ENCODE peak calls at places on chromosomes 7 and 10, in seven cellular contexts. A is CD4-positive, CD25-positive, alpha-beta regulatory T cell; U is GM23248; H is NT2/D1; I is left ventricle myocardium inferior; S is kidney; B is Panc1. C is an unnamed sample.

GRCh38 chr7:41219276-41219675 is 483.6 kb downstream of the INHBA start:
- DNase-seq in U (no peak), B (no peak), I (no peak), S (no peak), H (peak; percentile 16), A (no peak), C (no peak)

GRCh38 chr10:71211053-71211452 is 1.3 kb upstream of the UNC5B start:
- DNase-seq in S (no peak), A (no peak), I (no peak), U (no peak), H (no peak), B (no peak), C (no peak)

GRCh38 chr7:107995184-107996071 is 7.5 kb downstream of the LAMB1 start:
- DNase-seq in B (no peak), S (no peak), U (peak; percentile 69), A (no peak), I (no peak), H (peak; percentile 72), C (no peak)

GRCh38 chr7:79489371-79489770 is 35.9 kb upstream of the MAGI2 start:
- DNase-seq in A (no peak), S (no peak), H (no peak), I (no peak), B (no peak), U (no peak), C (no peak)

GRCh38 chr7:107505997-107506682 is 36.3 kb downstream of the GPR22 start:
- DNase-seq in H (no peak), I (no peak), S (no peak), A (no peak), U (no peak), B (no peak), C (peak; percentile 55)

GRCh38 chr7:26151953-26152781 is at the start of gene NFE2L3:
- DNase-seq in H (peak; percentile 80), U (peak; percentile 72), I (peak; percentile 68), S (peak; percentile 91), A (peak; percentile 77), B (no peak), C (peak; percentile 65)

GRCh38 chr7:137846588-137847417 is at the start of gene DGKI:
- DNase-seq in U (peak; percentile 70), B (no peak), H (no peak), S (peak; percentile 76), A (no peak), I (no peak), C (no peak)

GRCh38 chr10:38076687-38077086 is 17.4 kb upstream of the ZNF37A start:
- DNase-seq in I (no peak), H (no peak), A (no peak), S (no peak), B (no peak), U (no peak), C (no peak)

GRCh38 chr10:50369931-50370330 is 118.6 kb upstream of the ASAH2 start:
- DNase-seq in A (no peak), B (no peak), U (peak; percentile 63), H (no peak), S (no peak), I (no peak), C (no peak)

GRCh38 chr7:155979994-155980393 is 167.7 kb upstream of the SHH start:
- DNase-seq in I (no peak), U (no peak), S (no peak), B (no peak), A (no peak), H (no peak), C (peak; percentile 7)

GRCh38 chr10:58645762-58646161 is 133.1 kb downstream of the BICC1 start:
- DNase-seq in U (peak; percentile 36), S (no peak), B (no peak), H (no peak), A (no peak), I (no peak), C (no peak)

GRCh38 chr10:91653214-91653875 is 20.5 kb upstream of the PPP1R3C start:
- DNase-seq in B (no peak), U (peak; percentile 87), I (no peak), S (no peak), A (no peak), H (no peak), C (no peak)

GRCh38 chr7:16647435-16647960 is 1.5 kb downstream of the BZW2 start:
- DNase-seq in S (no peak), B (no peak), U (peak; percentile 42), A (no peak), H (no peak), I (no peak), C (no peak)

GRCh38 chr7:30906014-30906413 is 5.6 kb upstream of the AQP1 start:
- DNase-seq in U (peak; percentile 61), A (no peak), S (no peak), I (no peak), H (no peak), B (no peak), C (no peak)

GRCh38 chr7:102978280-102978679 is 65.5 kb downstream of the LRRC17 start:
- DNase-seq in B (no peak), U (peak; percentile 86), I (no peak), A (no peak), H (no peak), S (no peak), C (no peak)

GRCh38 chr7:137886706-137887105 is 39.9 kb upstream of the DGKI start:
- DNase-seq in A (no peak), B (no peak), S (no peak), I (no peak), H (no peak), U (peak; percentile 12), C (no peak)

GRCh38 chr7:31114593-31115343 is 62.7 kb downstream of the ADCYAP1R1 start:
- DNase-seq in U (peak; percentile 65), S (no peak), H (peak; percentile 49), B (no peak), I (no peak), A (no peak), C (no peak)

GRCh38 chr7:88432321-88432720 is 125.6 kb upstream of the STEAP4 start:
- DNase-seq in I (no peak), S (no peak), A (no peak), H (no peak), B (no peak), U (no peak), C (no peak)

GRCh38 chr7:39979406-39980073 is 29.5 kb downstream of the CDK13 start:
- DNase-seq in H (no peak), B (no peak), I (no peak), U (no peak), A (peak; percentile 16), S (no peak), C (no peak)

DNA sequence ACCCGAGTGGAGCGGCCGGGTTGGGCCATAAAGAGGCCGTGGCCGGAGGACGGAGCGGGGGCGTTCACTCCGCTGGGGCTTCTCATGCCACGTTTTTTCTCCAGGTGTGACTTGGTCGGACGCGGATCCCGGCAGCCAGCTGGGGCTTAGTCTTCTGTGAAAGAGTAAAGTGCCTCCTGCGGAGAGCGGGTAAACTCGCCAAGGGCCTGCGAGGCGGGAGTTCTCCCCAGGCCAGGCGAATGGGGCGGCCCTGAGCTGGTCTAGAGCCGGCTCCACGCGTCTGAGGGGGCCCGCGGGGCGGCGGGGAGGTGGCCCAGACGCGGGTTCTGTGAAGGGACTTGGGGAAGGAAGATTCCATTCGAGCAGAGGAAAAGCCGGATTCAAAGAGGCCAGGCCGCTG is 86.3 kb upstream of the VIPR2 start:
- DNase-seq in U (no peak), H (no peak), A (no peak), S (no peak), B (no peak), I (no peak), C (no peak)
- H3K9me3 ChIP-seq in U (no peaks in the 10 kb centered on the region), H (no peaks in the 10 kb centered on the region), A (no peaks in the 10 kb centered on the region), S (no peaks in the 10 kb centered on the region), B (no peaks in the 10 kb centered on the region), I (no peaks in the 10 kb centered on the region), C (no peaks in the 10 kb centered on the region)

DNA sequence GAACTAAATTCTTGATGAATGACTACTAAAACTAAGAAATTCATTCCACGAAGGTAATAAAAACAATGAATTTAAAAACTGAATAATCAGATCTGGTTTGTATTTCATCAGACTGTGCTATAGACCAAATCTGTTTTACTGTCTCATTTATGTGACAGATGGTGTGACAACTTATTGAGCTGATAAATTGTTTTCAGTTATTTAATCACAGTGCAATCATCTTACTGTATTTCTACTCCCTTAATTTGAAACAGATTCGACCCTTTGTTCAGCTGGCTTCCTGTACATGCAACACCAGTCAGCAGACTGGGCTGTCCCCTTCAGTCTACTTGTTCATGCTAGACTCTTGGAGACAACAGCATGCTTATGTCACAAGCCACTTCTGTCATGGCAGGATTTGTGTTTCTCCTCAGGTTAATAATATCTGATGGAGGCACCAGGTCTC is 150.9 kb downstream of the MBL2 start:
- DNase-seq in B (no peak), A (no peak), H (no peak), I (no peak), S (no peak), U (peak; percentile 71), C (no peak)
- H3K9me3 ChIP-seq in B (no peaks in the 10 kb centered on the region), A (no peaks in the 10 kb centered on the region), H (no peaks in the 10 kb centered on the region), I (no peaks in the 10 kb centered on the region), S (no peaks in the 10 kb centered on the region), U (no peaks in the 10 kb centered on the region), C (no peaks in the 10 kb centered on the region)

GRCh38 chr7:158073845-158074840 is 513.5 kb downstream of the PTPRN2 start:
- DNase-seq in A (no peak), I (no peak), U (no peak), H (no peak), B (no peak), S (peak; percentile 18), C (no peak)

GRCh38 chr7:158067219-158067930 is 520.2 kb downstream of the PTPRN2 start:
- DNase-seq in I (no peak), B (no peak), H (no peak), S (peak; percentile 40), A (no peak), U (no peak), C (no peak)

GRCh38 chr7:158067931-158068482 is 519.6 kb downstream of the PTPRN2 start:
- DNase-seq in B (no peak), H (no peak), A (no peak), U (no peak), S (no peak), I (no peak), C (no peak)

GRCh38 chr7:158072889-158073730 is 514.5 kb downstream of the PTPRN2 start:
- DNase-seq in H (no peak), S (no peak), B (no peak), U (no peak), A (no peak), I (no peak), C (no peak)

DNA sequence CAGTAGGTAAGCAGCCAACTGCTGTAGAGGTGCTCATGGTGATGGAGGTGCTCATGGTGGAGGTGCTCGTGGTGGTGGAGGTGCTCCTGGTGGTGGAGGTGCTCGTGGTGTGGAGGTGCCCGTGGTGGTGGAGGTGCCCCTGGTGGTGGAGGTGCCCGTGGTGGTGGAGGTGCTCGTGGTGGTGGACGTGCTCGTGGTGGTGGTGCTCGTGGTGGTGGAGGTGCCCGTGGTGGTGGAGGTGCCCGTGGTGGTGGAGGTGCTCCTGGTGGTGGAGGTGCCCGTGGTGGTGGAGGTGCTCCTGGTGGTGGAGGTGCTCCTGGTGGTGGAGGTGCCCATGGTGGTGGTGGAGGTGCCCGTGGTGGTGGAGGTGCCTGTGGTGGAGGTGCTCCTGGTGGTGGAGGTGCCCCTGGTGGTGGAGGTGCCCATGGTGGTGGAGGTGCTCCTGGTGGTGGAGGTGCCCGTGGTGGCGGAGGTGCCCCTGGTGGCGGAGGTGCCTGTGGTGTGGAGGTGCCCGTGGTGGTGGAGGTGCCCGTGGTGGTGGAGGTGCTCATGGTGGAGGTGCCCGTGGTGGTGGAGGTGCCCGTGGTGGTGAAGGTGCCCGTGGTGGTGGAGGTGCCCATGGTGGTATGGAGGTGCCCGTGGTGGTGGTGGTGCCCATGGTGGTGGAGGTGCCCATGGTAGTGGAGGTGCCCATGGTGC is 517.3 kb downstream of the PTPRN2 start:
- DNase-seq in A (no peak), I (no peak), B (no peak), S (peak; percentile 41), U (no peak), H (no peak), C (no peak)
- H3K9me3 ChIP-seq in A (no peaks in the 10 kb centered on the region), I (no peaks in the 10 kb centered on the region), B (no peaks in the 10 kb centered on the region), S (no peaks in the 10 kb centered on the region), U (no peaks in the 10 kb centered on the region), H (no peaks in the 10 kb centered on the region), C (no peaks in the 10 kb centered on the region)

GRCh38 chr10:131223422-131223821 is 88.1 kb downstream of the TCERG1L start:
- DNase-seq in A (no peak), B (no peak), U (no peak), S (no peak), H (no peak), I (no peak), C (no peak)
- H3K9me3 ChIP-seq in A (no peaks in the 10 kb centered on the region), B (no peaks in the 10 kb centered on the region), U (no peaks in the 10 kb centered on the region), S (no peaks in the 10 kb centered on the region), H (no peaks in the 10 kb centered on the region), I (no peaks in the 10 kb centered on the region), C (no peaks in the 10 kb centered on the region)

C was measured in right lobe of liver.